ENCODE peak calls at places on chromosomes 11 and 22, in four cellular contexts. P is psoas muscle, X is BE2C, E is AG04450. S is an unnamed sample.

GRCh38 chr11:14554959-14555358 is 34.8 kb upstream of the PSMA1 start:
- DNase-seq in P (no peak), X (no peak), E (no peak), S (no peak)

GRCh38 chr11:105298630-105299029 is 159.1 kb upstream of the CARD18 start:
- DNase-seq in E (no peak), P (no peak), X (no peak), S (peak)

GRCh38 chr11:130514316-130514715 is 65.9 kb downstream of the ADAMTS15 start:
- DNase-seq in E (no peak), X (no peak), P (no peak), S (no peak)

GRCh38 chr11:125312812-125313211 is 148.3 kb downstream of the PKNOX2 start:
- DNase-seq in E (no peak), X (no peak), P (no peak), S (no peak)

GRCh38 chr11:134510641-134511040 is 98.6 kb upstream of the B3GAT1 start:
- DNase-seq in P (no peak), E (no peak), X (no peak), S (no peak)

GRCh38 chr11:66048525-66049313 is at the start of gene GAL3ST3:
- DNase-seq in E (no peak), X (no peak), P (no peak), S (no peak)

GRCh38 chr11:78231962-78232459 is 43.3 kb downstream of the USP35 start:
- DNase-seq in E (peak), X (no peak), P (no peak), S (peak)

GRCh38 chr11:110131386-110132123 is 38.4 kb downstream of the ZC3H12C start:
- DNase-seq in X (peak), E (no peak), P (no peak), S (peak)

GRCh38 chr22:49764151-49764581 is 63.5 kb downstream of the BRD1 start:
- DNase-seq in X (peak), P (peak), E (no peak), S (no peak)

GRCh38 chr11:12715941-12716340 is 41.7 kb downstream of the TEAD1 start:
- DNase-seq in E (no peak), X (no peak), P (no peak), S (no peak)

GRCh38 chr11:66181632-66182345 is 86.7 kb upstream of the RAB1B start:
- DNase-seq in E (no peak), X (no peak), P (no peak), S (peak)

GRCh38 chr11:75474878-75475766 is 42.1 kb upstream of the KLHL35 start:
- DNase-seq in E (no peak), X (peak), P (peak), S (no peak)

GRCh38 chr11:59776210-59777066 is 21.3 kb downstream of the STX3 start:
- DNase-seq in X (no peak), E (peak), P (no peak), S (peak)

GRCh38 chr11:45102361-45102809 is 44.1 kb upstream of the PRDM11 start:
- DNase-seq in X (no peak), P (no peak), E (no peak), S (no peak)

GRCh38 chr11:77202941-77203900 is 75.2 kb downstream of the MYO7A start:
- DNase-seq in P (no peak), X (no peak), E (no peak), S (no peak)

GRCh38 chr22:46564084-46564714 is 26.8 kb upstream of the CELSR1 start:
- DNase-seq in X (no peak), E (no peak), P (no peak), S (no peak)

GRCh38 chr22:46567471-46567870 is 30.1 kb upstream of the CELSR1 start:
- DNase-seq in X (no peak), P (no peak), E (no peak), S (no peak)

GRCh38 chr22:46560696-46561295 is 23.4 kb upstream of the CELSR1 start:
- DNase-seq in P (no peak), X (no peak), E (no peak), S (no peak)

GRCh38 chr22:46561435-46561905 is 24.1 kb upstream of the CELSR1 start:
- DNase-seq in E (no peak), X (peak), P (no peak), S (peak)

GRCh38 chr22:46563381-46564083 is 26.1 kb upstream of the CELSR1 start:
- DNase-seq in X (peak), E (no peak), P (peak), S (peak)
- TF ChIP-seq CTCF in X (peak), E (peak), P (peak), S (peak)

GRCh38 chr22:46065733-46066454 is 84.4 kb upstream of the PPARA start:
- DNase-seq in E (no peak), P (no peak), X (no peak), S (no peak)
- H3K4me3 ChIP-seq in E (no peak), P (peak), X (peak), S (peak)

GRCh38 chr11:71426413-71426812 is 21.8 kb downstream of the DHCR7 start:
- DNase-seq in X (no peak), E (no peak), P (no peak), S (no peak)
- TF ChIP-seq CTCF in X (no peak), E (no peak), P (no peak), S (no peak)

DNA sequence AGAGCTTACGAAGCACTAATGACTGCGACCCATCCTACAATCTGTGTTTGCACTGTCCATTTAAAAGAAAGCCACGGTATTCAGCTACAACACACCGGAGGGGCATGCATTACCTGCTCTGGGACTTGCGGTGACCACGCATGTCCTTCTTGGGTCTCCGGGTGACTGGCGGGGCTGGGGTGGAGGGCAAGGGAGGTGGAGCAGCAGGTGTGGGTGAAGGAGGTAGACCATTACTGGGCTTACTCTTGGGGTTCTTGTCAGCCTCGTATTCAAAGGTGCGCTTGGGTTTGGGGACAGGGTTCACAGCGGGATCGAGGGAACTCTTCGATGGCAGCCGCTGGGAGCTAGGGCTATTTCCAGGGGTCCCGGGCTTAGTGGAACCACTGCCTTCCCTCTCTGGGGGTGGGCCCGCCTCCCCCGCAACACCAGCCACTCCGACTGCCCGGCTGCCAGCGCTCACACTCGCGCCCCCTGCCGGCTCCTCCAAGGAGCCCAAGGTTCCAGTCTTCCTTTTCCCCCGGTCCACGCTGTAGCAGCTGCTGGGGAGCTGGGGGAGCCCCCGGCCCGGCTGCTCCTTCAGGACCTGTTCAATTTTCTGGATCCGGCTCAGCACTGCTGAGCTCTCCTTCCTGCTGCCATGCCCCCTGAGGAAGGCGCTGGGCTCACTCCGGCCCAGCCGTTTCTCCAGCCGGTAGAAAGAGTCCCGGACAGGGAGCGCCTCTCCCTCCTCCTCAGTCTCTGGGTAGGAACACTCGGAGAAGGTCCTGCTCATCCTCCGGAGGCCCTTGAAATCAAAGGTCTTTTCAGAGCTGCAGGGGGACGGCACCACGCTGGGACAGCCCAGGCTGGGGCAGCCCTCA is 47.5 kb downstream of the RPL27A start:
- DNase-seq in E (no peak), X (no peak), P (no peak), S (no peak)
- H3K4me3 ChIP-seq in E (no peak), X (no peak), P (no peak), S (no peak)

DNA sequence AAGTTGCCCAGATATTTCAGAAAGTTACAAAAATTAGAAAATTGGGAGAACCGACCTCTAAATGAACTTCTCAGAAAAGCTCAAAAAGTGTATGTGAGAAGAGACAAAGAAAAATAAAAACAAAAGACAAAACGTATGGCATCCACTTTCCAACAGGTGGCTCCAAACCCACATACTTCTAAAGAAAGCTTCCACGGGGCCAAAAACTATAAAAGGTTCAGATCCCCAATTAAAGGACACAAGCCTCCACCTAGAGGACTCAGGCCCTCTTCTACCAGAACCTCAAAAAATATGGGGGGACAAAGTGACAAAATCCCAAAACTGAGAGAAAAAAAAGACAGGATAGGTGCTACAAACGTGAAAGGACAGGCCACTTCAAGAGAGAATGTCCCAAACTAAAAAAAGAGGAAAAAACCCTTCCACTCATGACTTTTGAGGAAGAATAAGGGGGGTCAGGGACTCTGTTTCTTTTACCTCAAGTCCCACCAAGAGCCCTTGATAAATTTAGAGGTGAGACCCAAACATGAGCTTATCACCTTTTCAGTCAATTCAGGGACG is 8.8 kb downstream of the SCGB2A1 start:
- DNase-seq in X (no peak), P (no peak), E (no peak), S (peak)
- TF ChIP-seq CTCF in X (peak), P (peak), E (peak), S (peak)

GRCh38 chr11:117580866-117581265 is 216.2 kb downstream of the DSCAML1 start:
- DNase-seq in E (no peak), P (no peak), X (no peak), S (no peak)

GRCh38 chr11:117584056-117584830 is 212.8 kb downstream of the DSCAML1 start:
- DNase-seq in E (no peak), X (no peak), P (no peak), S (no peak)

GRCh38 chr11:117582491-117582890 is 214.5 kb downstream of the DSCAML1 start:
- DNase-seq in X (no peak), E (no peak), P (no peak), S (no peak)

GRCh38 chr11:117585631-117586030 is 211.4 kb downstream of the DSCAML1 start:
- DNase-seq in P (no peak), X (no peak), E (no peak), S (no peak)

GRCh38 chr11:117583063-117583801 is 213.8 kb downstream of the DSCAML1 start:
- DNase-seq in X (peak), P (no peak), E (no peak), S (no peak)
- H3K4me3 ChIP-seq in X (no peak), P (no peak), E (no peak), S (no peak)

GRCh38 chr11:17014774-17015638 is 792 bp upstream of the PLEKHA7 start:
- DNase-seq in X (peak), P (no peak), E (no peak), S (peak)
- TF ChIP-seq CTCF in X (peak), P (peak), E (peak), S (peak)

GRCh38 chr11:7251487-7251835 is 243 bp upstream of the SYT9 start:
- DNase-seq in E (no peak), P (peak), X (no peak), S (no peak)
- H3K4me3 ChIP-seq in E (peak), P (peak), X (peak), S (peak)

S was measured in epithelial cell of esophagus.